ENCODE peak calls at places on chromosomes 2 and 18, in four cellular contexts. One of them, this sample, is unnamed. For H3K4me1, the result is how much of the 10 kb centered on the place peaks cover.

GRCh38 chr2:17643031-17643615 is 102.6 kb downstream of the VSNL1 start:
- DNase-seq in HepG2: peak
- DNase-seq in transverse colon: no peak
- DNase-seq in H1: no peak
- DNase-seq in this sample: no peak

GRCh38 chr2:187500585-187501359 is 52.7 kb upstream of the CALCRL start:
- DNase-seq in HepG2: peak
- DNase-seq in transverse colon: no peak
- DNase-seq in H1: no peak
- DNase-seq in this sample: no peak

GRCh38 chr2:204948364-204948763 is 403.1 kb downstream of the PARD3B start:
- DNase-seq in HepG2: no peak
- DNase-seq in transverse colon: no peak
- DNase-seq in H1: no peak
- DNase-seq in this sample: no peak

GRCh38 chr18:47204908-47205522 is 28.9 kb upstream of the IER3IP1 start:
- DNase-seq in HepG2: peak
- DNase-seq in transverse colon: peak
- DNase-seq in H1: no peak
- DNase-seq in this sample: no peak

GRCh38 chr2:58427572-58428285 is 186.6 kb upstream of the FANCL start:
- DNase-seq in HepG2: peak
- DNase-seq in transverse colon: no peak
- DNase-seq in H1: no peak
- DNase-seq in this sample: no peak

GRCh38 chr2:238847432-238847801 is 468 bp upstream of the TWIST2 start:
- DNase-seq in HepG2: no peak
- DNase-seq in transverse colon: no peak
- DNase-seq in H1: no peak
- DNase-seq in this sample: no peak

GRCh38 chr2:181304011-181304844 is 153.0 kb upstream of the ITGA4 start:
- DNase-seq in HepG2: no peak
- DNase-seq in transverse colon: no peak
- DNase-seq in H1: no peak
- DNase-seq in this sample: no peak

GRCh38 chr2:125227843-125228392 is 1202.8 kb downstream of the CNTNAP5 start:
- DNase-seq in HepG2: no peak
- DNase-seq in transverse colon: no peak
- DNase-seq in H1: no peak
- DNase-seq in this sample: no peak

GRCh38 chr2:50207881-50208280 is 824.1 kb downstream of the NRXN1 start:
- DNase-seq in HepG2: no peak
- DNase-seq in transverse colon: no peak
- DNase-seq in H1: no peak
- DNase-seq in this sample: no peak

GRCh38 chr2:147420947-147421346 is 423.9 kb upstream of the ACVR2A start:
- DNase-seq in HepG2: no peak
- DNase-seq in transverse colon: no peak
- DNase-seq in H1: no peak
- DNase-seq in this sample: no peak

GRCh38 chr2:42567806-42568429 is 514 bp upstream of the MTA3 start:
- DNase-seq in HepG2: peak
- DNase-seq in transverse colon: peak
- DNase-seq in H1: peak
- DNase-seq in this sample: no peak

GRCh38 chr2:169767243-169767888 is 31.3 kb upstream of the SSB start:
- DNase-seq in HepG2: peak
- DNase-seq in transverse colon: peak
- DNase-seq in H1: no peak
- DNase-seq in this sample: no peak

GRCh38 chr2:234998404-234999211 is 46.8 kb downstream of the SH3BP4 start:
- DNase-seq in HepG2: peak
- DNase-seq in transverse colon: no peak
- DNase-seq in H1: no peak
- DNase-seq in this sample: no peak

GRCh38 chr2:8393506-8393905 is 288.4 kb upstream of the ID2 start:
- DNase-seq in HepG2: no peak
- DNase-seq in transverse colon: no peak
- DNase-seq in H1: no peak
- DNase-seq in this sample: no peak

GRCh38 chr2:47310801-47311560 is 92.0 kb upstream of the MSH2 start:
- DNase-seq in HepG2: peak
- DNase-seq in transverse colon: peak
- DNase-seq in H1: no peak
- DNase-seq in this sample: no peak

GRCh38 chr2:47309952-47310800 is 92.8 kb upstream of the MSH2 start:
- DNase-seq in HepG2: peak
- DNase-seq in transverse colon: peak
- DNase-seq in H1: no peak
- DNase-seq in this sample: peak

GRCh38 chr2:47311764-47312503 is 91.0 kb upstream of the MSH2 start:
- DNase-seq in HepG2: no peak
- DNase-seq in transverse colon: no peak
- DNase-seq in H1: no peak
- DNase-seq in this sample: no peak

GRCh38 chr2:47307066-47307465 is 95.9 kb upstream of the MSH2 start:
- DNase-seq in HepG2: no peak
- DNase-seq in transverse colon: no peak
- DNase-seq in H1: no peak
- DNase-seq in this sample: no peak

DNA sequence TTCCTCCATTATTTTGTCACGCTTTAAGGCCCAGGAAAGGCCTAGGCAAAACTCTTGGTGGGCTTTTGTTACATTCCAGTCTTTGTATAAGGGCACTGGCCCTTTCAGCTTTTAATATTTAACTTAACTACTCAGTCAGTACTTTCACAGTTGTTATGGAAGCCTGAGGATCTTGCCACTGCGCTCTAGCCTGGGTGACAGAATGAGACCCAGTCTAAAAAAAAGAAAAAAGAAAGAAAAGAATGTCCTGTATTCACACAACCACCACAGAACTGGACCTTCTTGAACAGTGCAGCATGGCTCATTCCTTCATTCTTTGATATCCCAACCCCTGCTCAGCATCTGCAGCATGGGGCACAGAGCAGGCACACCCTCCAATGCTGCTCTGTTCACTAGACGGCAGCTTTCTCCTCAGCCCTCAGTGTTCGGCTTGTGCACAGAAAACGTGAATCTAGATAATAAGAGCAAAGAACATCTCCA is 93.4 kb upstream of the MSH2 start:
- DNase-seq in HepG2: peak
- DNase-seq in transverse colon: peak
- DNase-seq in H1: no peak
- DNase-seq in this sample: no peak
- H3K4me1 ChIP-seq in HepG2: half or more
- H3K4me1 ChIP-seq in transverse colon: under half
- H3K4me1 ChIP-seq in H1: under half
- H3K4me1 ChIP-seq in this sample: under half

GRCh38 chr2:173963323-173963816 is 1.8 kb downstream of the SP3 start:
- DNase-seq in HepG2: peak
- DNase-seq in transverse colon: peak
- DNase-seq in H1: no peak
- DNase-seq in this sample: peak

GRCh38 chr2:173964565-173965371 is 405 bp downstream of the SP3 start:
- DNase-seq in HepG2: peak
- DNase-seq in transverse colon: peak
- DNase-seq in H1: peak
- DNase-seq in this sample: peak

GRCh38 chr2:173962583-173963110 is 2.5 kb downstream of the SP3 start:
- DNase-seq in HepG2: no peak
- DNase-seq in transverse colon: no peak
- DNase-seq in H1: no peak
- DNase-seq in this sample: no peak

GRCh38 chr2:173965372-173966025 is at the start of gene SP3:
- DNase-seq in HepG2: peak
- DNase-seq in transverse colon: peak
- DNase-seq in H1: peak
- DNase-seq in this sample: peak

GRCh38 chr2:173963817-173964564 is 1.2 kb downstream of the SP3 start:
- DNase-seq in HepG2: peak
- DNase-seq in transverse colon: peak
- DNase-seq in H1: peak
- DNase-seq in this sample: peak
- TF ChIP-seq POLR2AphosphoS5 in HepG2: peak
- TF ChIP-seq POLR2AphosphoS5 in transverse colon: peak
- TF ChIP-seq POLR2AphosphoS5 in H1: no peak
- TF ChIP-seq POLR2AphosphoS5 in this sample: peak

GRCh38 chr18:37634516-37634915 is 68.9 kb upstream of the CELF4 start:
- DNase-seq in HepG2: no peak
- DNase-seq in transverse colon: no peak
- DNase-seq in H1: no peak
- DNase-seq in this sample: no peak

GRCh38 chr18:37639846-37640245 is 74.2 kb upstream of the CELF4 start:
- DNase-seq in HepG2: no peak
- DNase-seq in transverse colon: no peak
- DNase-seq in H1: no peak
- DNase-seq in this sample: no peak

GRCh38 chr18:37637451-37637850 is 71.9 kb upstream of the CELF4 start:
- DNase-seq in HepG2: no peak
- DNase-seq in transverse colon: no peak
- DNase-seq in H1: no peak
- DNase-seq in this sample: no peak

GRCh38 chr18:37640504-37640903 is 74.9 kb upstream of the CELF4 start:
- DNase-seq in HepG2: no peak
- DNase-seq in transverse colon: no peak
- DNase-seq in H1: no peak
- DNase-seq in this sample: no peak

GRCh38 chr18:37636831-37637230 is 71.2 kb upstream of the CELF4 start:
- DNase-seq in HepG2: no peak
- DNase-seq in transverse colon: no peak
- DNase-seq in H1: no peak
- DNase-seq in this sample: no peak
- H3K4me1 ChIP-seq in HepG2: under half
- H3K4me1 ChIP-seq in transverse colon: under half
- H3K4me1 ChIP-seq in H1: under half
- H3K4me1 ChIP-seq in this sample: under half

GRCh38 chr18:76365561-76365960 is 129.5 kb downstream of the ZNF516 start:
- DNase-seq in HepG2: no peak
- DNase-seq in transverse colon: no peak
- DNase-seq in H1: no peak
- DNase-seq in this sample: no peak

GRCh38 chr18:76361219-76361618 is 133.8 kb downstream of the ZNF516 start:
- DNase-seq in HepG2: no peak
- DNase-seq in transverse colon: no peak
- DNase-seq in H1: no peak
- DNase-seq in this sample: no peak

GRCh38 chr18:76364282-76365259 is 130.5 kb downstream of the ZNF516 start:
- DNase-seq in HepG2: no peak
- DNase-seq in transverse colon: no peak
- DNase-seq in H1: no peak
- DNase-seq in this sample: no peak

GRCh38 chr18:76359909-76360308 is 135.1 kb downstream of the ZNF516 start:
- DNase-seq in HepG2: no peak
- DNase-seq in transverse colon: no peak
- DNase-seq in H1: no peak
- DNase-seq in this sample: no peak

DNA sequence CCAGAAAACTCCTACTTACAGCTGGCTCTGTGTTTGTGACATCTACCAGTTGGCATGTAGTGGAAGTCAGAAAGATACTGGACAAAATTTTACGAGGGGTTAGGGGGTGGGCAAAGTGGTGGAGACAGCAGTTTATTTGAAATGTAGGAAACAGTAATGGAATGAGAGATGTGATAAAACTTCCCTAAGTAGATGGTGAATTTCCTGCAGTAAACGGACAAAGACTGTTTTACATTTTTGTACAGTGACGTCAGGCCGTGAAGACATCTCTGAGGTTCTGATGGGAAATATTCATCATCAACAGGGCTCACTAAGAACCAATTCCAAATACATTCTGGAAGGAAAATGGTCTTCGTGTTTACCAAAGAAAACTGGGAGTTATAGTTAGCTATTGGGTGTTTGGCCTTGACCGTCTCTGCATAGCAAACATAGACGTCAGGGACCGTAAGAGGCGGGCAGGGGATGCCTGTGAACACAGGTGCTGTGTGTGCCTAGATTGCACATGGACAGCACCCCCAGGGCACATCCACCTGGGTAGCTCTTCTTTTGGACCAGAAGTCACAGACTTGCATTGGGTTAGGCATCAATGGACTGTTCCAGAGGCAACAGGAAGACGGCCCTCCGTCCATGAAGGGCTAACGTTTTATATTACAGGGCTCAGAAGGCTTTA is 131.5 kb downstream of the ZNF516 start:
- DNase-seq in HepG2: peak
- DNase-seq in transverse colon: no peak
- DNase-seq in H1: no peak
- DNase-seq in this sample: no peak
- TF ChIP-seq POLR2AphosphoS5 in HepG2: no peak
- TF ChIP-seq POLR2AphosphoS5 in transverse colon: no peak
- TF ChIP-seq POLR2AphosphoS5 in H1: no peak
- TF ChIP-seq POLR2AphosphoS5 in this sample: no peak